ENCODE peak calls at places on chromosomes 5 and 9, in five cellular contexts. S is thoracic aorta, I is ovary, J is A549, B is thyroid gland. R is an unnamed sample.

GRCh38 chr5:103589416-103590175 is 27.0 kb upstream of the NUDT12 start:
- DNase-seq in S (no peak), I (no peak), B (no peak), J (no peak), R (no peak)

GRCh38 chr5:28369418-28369817 is 1331.0 kb upstream of the CDH9 start:
- DNase-seq in I (no peak), S (no peak), B (no peak), J (no peak), R (no peak)

GRCh38 chr9:81410201-81410600 is 279.1 kb downstream of the TLE1 start:
- DNase-seq in J (peak; percentile 6), B (no peak), S (no peak), I (no peak), R (no peak)

GRCh38 chr5:42620579-42621216 is 135.9 kb upstream of the CCDC152 start:
- DNase-seq in B (no peak), J (no peak), S (no peak), I (no peak), R (no peak)

GRCh38 chr9:114207034-114207815 is 51.9 kb downstream of the COL27A1 start:
- DNase-seq in B (no peak), I (no peak), S (peak; percentile 58), J (no peak), R (no peak)

GRCh38 chr5:148569948-148570347 is 84.4 kb downstream of the HTR4 start:
- DNase-seq in J (no peak), I (no peak), B (no peak), S (no peak), R (no peak)

GRCh38 chr9:73916016-73916673 is 581.0 kb upstream of the RORB start:
- DNase-seq in S (no peak), B (no peak), I (no peak), J (no peak), R (no peak)

GRCh38 chr5:122447941-122448340 is 135.9 kb downstream of the SNCAIP start:
- DNase-seq in B (no peak), S (no peak), I (no peak), J (no peak), R (no peak)

GRCh38 chr9:32579706-32580331 is 6.9 kb upstream of the NDUFB6 start:
- DNase-seq in S (peak; percentile 21), B (peak; percentile 62), I (peak; percentile 76), J (peak; percentile 28), R (peak; percentile 54)

GRCh38 chr9:87494970-87495471 is 2.6 kb upstream of the DAPK1 start:
- DNase-seq in B (no peak), I (no peak), S (no peak), J (no peak), R (no peak)

GRCh38 chr5:14011089-14012004 is 66.9 kb upstream of the DNAH5 start:
- DNase-seq in I (peak; percentile 86), J (peak; percentile 64), S (peak; percentile 51), B (peak; percentile 94), R (peak; percentile 90)
- H3K27ac ChIP-seq in I (no peak overlapping the region), J (peak overlapping the region; percentile 96), S (peak overlapping the region; percentile 26), B (peak overlapping the region; percentile 73), R (peak overlapping the region; percentile 78)

GRCh38 chr5:141478321-141478945 is 2.7 kb downstream of the PCDHGC3 start:
- DNase-seq in B (peak; percentile 87), I (peak; percentile 39), J (no peak), S (no peak), R (peak; percentile 81)
- TF ChIP-seq CTCF in B (peak; percentile 52), I (no peak), J (no peak), S (no peak), R (no peak)

DNA sequence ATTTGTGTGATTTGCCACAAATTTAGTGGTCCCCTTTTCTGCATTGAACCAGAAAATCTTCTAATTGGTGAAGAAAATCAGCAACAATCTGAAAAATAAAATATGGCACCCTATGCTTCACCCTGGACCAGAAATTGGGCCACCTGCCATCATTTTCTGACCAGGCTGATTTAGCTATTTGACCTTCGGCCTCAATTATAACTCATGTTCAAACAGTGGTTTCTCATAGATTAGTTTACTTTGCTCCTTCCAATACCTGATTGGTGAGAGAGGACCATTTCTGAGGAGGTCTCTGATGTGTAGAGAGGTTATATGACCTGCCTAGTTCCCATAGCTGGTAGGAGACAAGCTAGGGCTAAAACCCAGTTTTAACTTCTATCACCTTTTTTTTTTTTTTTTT is 59.0 kb downstream of the PTTG1 start:
- DNase-seq in B (no peak), S (no peak), J (no peak), I (no peak), R (no peak)
- H3K4me1 ChIP-seq in B (no peaks in the 10 kb centered on the region), S (peaks cover 6% of the 10 kb centered on the region), J (no peaks in the 10 kb centered on the region), I (no peaks in the 10 kb centered on the region), R (no peaks in the 10 kb centered on the region)

GRCh38 chr9:36191696-36192095 is 975 bp downstream of the CLTA start:
- DNase-seq in J (no peak), B (no peak), S (no peak), I (no peak), R (no peak)
- H3K27ac ChIP-seq in J (peak overlapping the region; percentile 89), B (peak overlapping the region; percentile 76), S (peak overlapping the region; percentile 95), I (no peak overlapping the region), R (peak overlapping the region; percentile 85)

DNA sequence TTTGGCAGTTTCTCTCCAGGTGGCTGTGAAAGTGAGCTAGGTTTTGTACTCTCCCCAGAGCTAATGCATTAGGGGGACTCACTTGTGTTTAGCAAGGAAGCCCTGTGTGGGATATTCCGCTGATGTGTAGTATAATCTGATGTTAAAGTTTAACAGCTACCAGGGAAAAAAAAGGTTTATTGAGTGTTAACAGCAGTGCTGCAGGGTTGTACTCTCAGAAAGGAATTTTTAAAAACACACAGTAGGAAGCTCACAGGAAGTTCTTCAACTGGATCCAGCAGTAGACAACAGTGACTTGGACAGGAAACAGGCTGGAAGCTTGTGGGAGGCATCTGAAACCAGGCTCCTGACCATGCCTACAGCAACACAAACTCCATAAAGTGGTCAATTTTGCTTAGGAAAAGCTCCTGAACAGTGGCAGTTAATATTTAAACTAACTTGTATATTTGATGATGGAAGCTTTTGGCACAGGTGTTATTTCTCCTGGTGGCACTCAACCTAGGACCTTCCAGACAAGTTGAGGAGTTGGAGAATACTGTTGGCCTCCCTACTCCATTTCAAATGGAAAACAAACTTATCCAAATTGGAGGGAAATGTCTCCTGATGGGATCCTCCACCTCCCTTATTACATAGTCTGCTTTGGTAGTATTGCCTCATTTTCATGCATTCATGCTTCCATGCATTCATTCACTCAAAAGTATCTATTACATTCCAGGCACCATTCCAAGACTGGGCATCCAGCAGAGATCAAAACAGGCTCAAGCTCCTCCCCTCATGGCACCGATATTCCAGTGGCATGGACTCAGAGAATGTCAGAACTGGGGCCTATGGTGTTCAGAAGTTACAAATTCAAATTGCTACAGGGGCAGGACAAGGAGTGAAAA is 54.7 kb downstream of the FOXD1 start:
- DNase-seq in S (no peak), B (no peak), I (no peak), J (no peak), R (no peak)
- TF ChIP-seq CTCF in S (no peak), B (no peak), I (no peak), J (no peak), R (no peak)

R was measured in pancreas.